ENCODE peak calls at places on chromosomes 13 and 19, in six cellular contexts. A is transverse colon; Z is CD4-positive, CD25-positive, alpha-beta regulatory T cell; X is DND-41; N is cardiac muscle cell; E is upper lobe of right lung. K is an unnamed sample. For H3K36me3, the result is how much of the 10 kb centered on the place peaks cover.

GRCh38 chr19:50776131-50776530 is 5.9 kb downstream of the GPR32 start:
- DNase-seq in A (no peak), Z (no peak), X (no peak), N (no peak), E (no peak), K (no peak)

GRCh38 chr19:52221831-52222375 is 32.1 kb downstream of the PPP2R1A start:
- DNase-seq in A (no peak), Z (no peak), X (no peak), N (no peak), E (no peak), K (no peak)

GRCh38 chr13:24338721-24339120 is 29.3 kb downstream of the C1QTNF9 start:
- DNase-seq in A (no peak), Z (no peak), X (no peak), N (no peak), E (no peak), K (no peak)

GRCh38 chr19:15282311-15282705 is 50.0 kb downstream of the BRD4 start:
- DNase-seq in A (no peak), Z (no peak), X (no peak), N (no peak), E (no peak), K (no peak)

GRCh38 chr13:54486421-54487166 is 1458.0 kb downstream of the OLFM4 start:
- DNase-seq in A (no peak), Z (no peak), X (no peak), N (no peak), E (no peak), K (no peak)

GRCh38 chr19:16208847-16209246 is 11.1 kb downstream of the AP1M1 start:
- DNase-seq in A (no peak), Z (no peak), X (no peak), N (no peak), E (peak), K (no peak)

GRCh38 chr13:60282708-60283107 is 114.3 kb upstream of the TDRD3 start:
- DNase-seq in A (no peak), Z (no peak), X (no peak), N (no peak), E (no peak), K (no peak)

GRCh38 chr13:46885018-46885417 is 11.8 kb downstream of the HTR2A start:
- DNase-seq in A (no peak), Z (no peak), X (no peak), N (no peak), E (no peak), K (no peak)

GRCh38 chr19:19399733-19400438 is 5.6 kb upstream of the GATAD2A start:
- DNase-seq in A (no peak), Z (no peak), X (no peak), N (no peak), E (no peak), K (no peak)

GRCh38 chr19:38842439-38843174 is 7.2 kb downstream of the HNRNPL start:
- DNase-seq in A (peak), Z (peak), X (no peak), N (no peak), E (no peak), K (no peak)

GRCh38 chr19:41877916-41878905 is 1.1 kb downstream of the CD79A start:
- DNase-seq in A (peak), Z (no peak), X (no peak), N (no peak), E (no peak), K (no peak)

GRCh38 chr19:29880498-29881081 is 61.4 kb upstream of the URI1 start:
- DNase-seq in A (no peak), Z (no peak), X (no peak), N (no peak), E (no peak), K (no peak)

GRCh38 chr19:56423276-56423984 is 19.3 kb downstream of the ZNF583 start:
- DNase-seq in A (no peak), Z (no peak), X (no peak), N (no peak), E (no peak), K (no peak)

GRCh38 chr19:3365447-3366103 is 808 bp upstream of the NFIC start:
- DNase-seq in A (peak), Z (no peak), X (no peak), N (no peak), E (peak), K (no peak)

GRCh38 chr19:398719-399118 is 10.2 kb downstream of the C2CD4C start:
- DNase-seq in A (no peak), Z (no peak), X (no peak), N (no peak), E (peak), K (no peak)

GRCh38 chr13:44063467-44063866 is 183.8 kb downstream of the LACC1 start:
- DNase-seq in A (no peak), Z (no peak), X (no peak), N (no peak), E (no peak), K (no peak)

GRCh38 chr19:55437410-55437809 is 5.7 kb downstream of the SHISA7 start:
- DNase-seq in A (no peak), Z (no peak), X (peak), N (peak), E (peak), K (peak)

GRCh38 chr13:106446011-106446410 is 89.5 kb downstream of the EFNB2 start:
- DNase-seq in A (no peak), Z (no peak), X (no peak), N (no peak), E (no peak), K (no peak)

GRCh38 chr13:94548382-94549240 is 47.3 kb downstream of the TGDS start:
- DNase-seq in A (peak), Z (no peak), X (peak), N (peak), E (peak), K (no peak)

GRCh38 chr13:77637583-77637982 is 59.9 kb upstream of the SLAIN1 start:
- DNase-seq in A (no peak), Z (no peak), X (no peak), N (no peak), E (no peak), K (no peak)

GRCh38 chr13:50892162-50892944 is 17.2 kb upstream of the RNASEH2B start:
- DNase-seq in A (peak), Z (peak), X (peak), N (no peak), E (no peak), K (no peak)

GRCh38 chr13:27018882-27019281 is 152.7 kb downstream of the USP12 start:
- DNase-seq in A (peak), Z (no peak), X (no peak), N (peak), E (no peak), K (no peak)

GRCh38 chr19:44644391-44645016 is 794 bp downstream of the PVR start:
- DNase-seq in A (peak), Z (no peak), X (no peak), N (peak), E (peak), K (peak)

GRCh38 chr13:76822691-76823267 is 63.4 kb downstream of the KCTD12 start:
- DNase-seq in A (no peak), Z (peak), X (no peak), N (no peak), E (no peak), K (no peak)

GRCh38 chr13:44196186-44196751 is 177.4 kb upstream of the SERP2 start:
- DNase-seq in A (no peak), Z (no peak), X (peak), N (no peak), E (no peak), K (no peak)

GRCh38 chr19:38072776-38073411 is 151.1 kb downstream of the DPF1 start:
- DNase-seq in A (no peak), Z (no peak), X (no peak), N (no peak), E (no peak), K (no peak)

GRCh38 chr13:19782049-19782726 is 557 bp downstream of the PSPC1 start:
- DNase-seq in A (peak), Z (peak), X (peak), N (peak), E (peak), K (peak)

GRCh38 chr19:45023048-45023447 is 15.8 kb upstream of the CLASRP start:
- DNase-seq in A (no peak), Z (no peak), X (no peak), N (no peak), E (no peak), K (no peak)

GRCh38 chr19:16778796-16779411 is 50.3 kb upstream of the SIN3B start:
- DNase-seq in A (peak), Z (peak), X (peak), N (peak), E (peak), K (peak)

GRCh38 chr13:113538689-113539058 is 45.9 kb upstream of the TFDP1 start:
- DNase-seq in A (no peak), Z (no peak), X (no peak), N (no peak), E (peak), K (no peak)

GRCh38 chr19:35395762-35396199 is 24.9 kb downstream of the GPR42 start:
- DNase-seq in A (peak), Z (no peak), X (no peak), N (peak), E (no peak), K (no peak)

GRCh38 chr13:51523082-51523518 is 61.2 kb upstream of the WDFY2 start:
- DNase-seq in A (peak), Z (no peak), X (peak), N (no peak), E (no peak), K (no peak)

GRCh38 chr19:4229179-4229931 is at the start of gene EBI3:
- DNase-seq in A (peak), Z (no peak), X (no peak), N (peak), E (no peak), K (peak)

GRCh38 chr13:75704942-75705320 is 68.8 kb downstream of the LMO7 start:
- DNase-seq in A (peak), Z (no peak), X (no peak), N (no peak), E (peak), K (no peak)

GRCh38 chr19:14400913-14401312 is 18.2 kb downstream of the DDX39A start:
- DNase-seq in A (no peak), Z (no peak), X (no peak), N (no peak), E (no peak), K (no peak)

GRCh38 chr19:16607819-16608218 is 20.2 kb downstream of the MED26 start:
- DNase-seq in A (no peak), Z (no peak), X (no peak), N (no peak), E (no peak), K (no peak)

GRCh38 chr19:41705393-41706174 is 2.8 kb upstream of the CEACAM5 start:
- DNase-seq in A (peak), Z (peak), X (peak), N (no peak), E (peak), K (peak)

GRCh38 chr13:37488682-37489081 is 109.9 kb downstream of the POSTN start:
- DNase-seq in A (no peak), Z (no peak), X (no peak), N (no peak), E (no peak), K (no peak)

GRCh38 chr13:110108348-110109139 is 198.4 kb downstream of the COL4A1 start:
- DNase-seq in A (peak), Z (no peak), X (peak), N (peak), E (peak), K (no peak)

GRCh38 chr19:33604651-33605050 is 17.1 kb upstream of the CHST8 start:
- DNase-seq in A (no peak), Z (no peak), X (no peak), N (no peak), E (no peak), K (no peak)

GRCh38 chr19:33603377-33603776 is 18.4 kb upstream of the CHST8 start:
- DNase-seq in A (no peak), Z (no peak), X (no peak), N (no peak), E (no peak), K (no peak)

GRCh38 chr19:33609353-33609752 is 12.4 kb upstream of the CHST8 start:
- DNase-seq in A (no peak), Z (no peak), X (no peak), N (no peak), E (no peak), K (no peak)

GRCh38 chr19:33610588-33610987 is 11.2 kb upstream of the CHST8 start:
- DNase-seq in A (no peak), Z (no peak), X (no peak), N (no peak), E (no peak), K (no peak)

GRCh38 chr19:33606556-33606955 is 15.2 kb upstream of the CHST8 start:
- DNase-seq in A (no peak), Z (no peak), X (no peak), N (no peak), E (no peak), K (no peak)
- H3K36me3 ChIP-seq in A (under half), Z (under half), X (under half), N (under half), E (under half), K (under half)

GRCh38 chr19:58300620-58301019 is 4.6 kb upstream of the ERVK3-1 start:
- DNase-seq in A (no peak), Z (no peak), X (no peak), N (no peak), E (no peak), K (no peak)

GRCh38 chr19:58291943-58292342 is 13.2 kb downstream of the ZNF8 start:
- DNase-seq in A (no peak), Z (no peak), X (no peak), N (no peak), E (no peak), K (no peak)

GRCh38 chr19:58296086-58296485 is 9.1 kb upstream of the ERVK3-1 start:
- DNase-seq in A (no peak), Z (no peak), X (no peak), N (no peak), E (no peak), K (no peak)

DNA sequence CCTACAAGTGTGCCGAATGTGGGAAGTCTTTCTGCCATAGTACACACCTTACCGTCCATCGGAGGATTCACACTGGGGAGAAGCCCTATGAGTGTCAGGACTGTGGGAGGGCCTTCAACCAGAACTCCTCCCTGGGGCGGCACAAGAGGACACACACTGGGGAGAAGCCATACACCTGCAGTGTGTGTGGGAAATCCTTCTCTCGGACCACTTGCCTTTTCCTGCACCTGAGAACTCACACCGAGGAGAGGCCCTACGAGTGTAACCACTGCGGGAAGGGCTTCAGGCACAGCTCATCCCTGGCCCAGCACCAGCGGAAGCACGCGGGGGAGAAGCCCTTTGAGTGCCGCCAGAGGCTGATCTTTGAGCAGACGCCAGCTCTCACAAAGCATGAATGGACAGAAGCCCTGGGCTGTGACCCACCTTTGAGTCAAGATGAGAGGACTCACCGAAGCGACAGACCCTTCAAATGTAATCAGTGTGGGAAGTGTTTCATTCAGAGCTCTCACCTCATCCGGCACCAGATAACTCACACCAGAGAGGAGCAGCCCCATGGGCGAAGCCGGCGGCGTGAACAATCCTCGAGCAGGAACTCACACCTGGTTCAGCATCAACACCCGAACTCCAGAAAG is 10.3 kb upstream of the ERVK3-1 start:
- DNase-seq in A (no peak), Z (no peak), X (no peak), N (no peak), E (no peak), K (no peak)
- H3K36me3 ChIP-seq in A (half or more), Z (under half), X (half or more), N (half or more), E (under half), K (half or more)

GRCh38 chr19:47493378-47494210 is 9.6 kb upstream of the KPTN start:
- DNase-seq in A (no peak), Z (no peak), X (no peak), N (no peak), E (peak), K (no peak)

GRCh38 chr19:47494211-47494547 is 10.2 kb upstream of the KPTN start:
- DNase-seq in A (no peak), Z (no peak), X (no peak), N (no peak), E (peak), K (no peak)

GRCh38 chr19:47491358-47492136 is 7.5 kb upstream of the KPTN start:
- DNase-seq in A (no peak), Z (no peak), X (no peak), N (no peak), E (no peak), K (no peak)

GRCh38 chr19:47492137-47492533 is 8.1 kb upstream of the KPTN start:
- DNase-seq in A (no peak), Z (no peak), X (no peak), N (no peak), E (peak), K (no peak)

GRCh38 chr19:47492571-47493377 is 8.8 kb upstream of the KPTN start:
- DNase-seq in A (no peak), Z (no peak), X (no peak), N (no peak), E (no peak), K (no peak)
- H3K36me3 ChIP-seq in A (under half), Z (under half), X (half or more), N (under half), E (half or more), K (half or more)

DNA sequence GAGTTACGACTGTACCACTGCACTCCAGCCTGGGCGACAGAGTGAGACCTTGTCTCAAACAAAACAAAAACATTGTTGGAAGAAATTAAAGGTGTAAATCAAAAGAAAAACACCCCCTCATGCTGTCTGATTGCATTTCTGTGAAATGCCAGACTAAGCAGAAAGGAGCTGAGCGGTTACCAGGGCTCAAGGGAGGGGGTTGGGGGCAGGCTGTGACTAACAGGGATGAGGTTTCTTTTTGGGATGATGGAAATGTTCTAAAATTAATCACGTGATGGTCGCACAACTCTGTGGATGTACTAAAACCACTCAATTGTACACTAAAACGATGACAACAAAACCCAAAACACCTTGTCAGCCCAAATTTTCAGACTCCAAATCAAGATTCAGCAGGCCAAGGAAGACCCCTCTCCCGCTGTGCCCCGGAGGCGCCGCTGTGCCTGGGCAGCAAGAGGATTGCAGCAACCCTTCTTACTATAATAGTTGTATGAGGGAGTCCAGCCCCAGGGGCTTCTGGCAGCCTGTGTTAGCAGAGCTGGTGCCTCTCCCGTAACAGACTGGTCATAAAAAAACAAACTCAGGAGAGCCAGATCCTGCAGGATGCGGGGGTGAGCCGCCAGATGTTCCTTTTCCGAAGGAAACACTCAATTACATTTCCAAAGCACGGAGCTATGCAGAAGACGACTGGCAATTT is 20.9 kb downstream of the CAPS start:
- DNase-seq in A (no peak), Z (no peak), X (no peak), N (no peak), E (no peak), K (no peak)
- H3K36me3 ChIP-seq in A (under half), Z (half or more), X (half or more), N (under half), E (under half), K (half or more)

GRCh38 chr19:40232479-40232878 is 6.0 kb upstream of the CCNP start:
- DNase-seq in A (no peak), Z (no peak), X (no peak), N (no peak), E (no peak), K (peak)
- H3K36me3 ChIP-seq in A (under half), Z (under half), X (under half), N (under half), E (under half), K (under half)

GRCh38 chr13:101695870-101696516 is 243.5 kb downstream of the ITGBL1 start:
- DNase-seq in A (no peak), Z (no peak), X (no peak), N (no peak), E (no peak), K (no peak)
- H3K36me3 ChIP-seq in A (under half), Z (under half), X (under half), N (under half), E (under half), K (under half)

DNA sequence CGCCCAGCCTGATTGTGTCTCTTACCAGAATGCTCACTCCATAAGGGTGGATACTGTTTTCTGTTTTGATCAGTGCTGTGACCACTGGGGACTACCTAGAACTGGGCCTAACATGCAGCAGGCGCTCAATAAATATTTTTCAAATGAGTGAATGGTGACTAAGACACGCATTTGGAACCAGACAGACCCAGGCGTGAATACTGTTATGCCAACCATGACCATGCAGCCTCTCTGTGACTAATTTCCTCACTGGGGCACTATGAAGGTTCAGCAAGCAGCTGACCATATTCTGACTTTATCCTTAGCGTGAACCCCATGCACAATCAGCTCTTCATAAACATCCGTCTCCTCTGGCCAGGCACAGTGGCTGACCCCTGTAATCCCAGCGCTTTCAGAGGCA is 13.0 kb upstream of the SPC24 start:
- DNase-seq in A (no peak), Z (no peak), X (no peak), N (no peak), E (no peak), K (no peak)
- H3K36me3 ChIP-seq in A (under half), Z (under half), X (under half), N (under half), E (half or more), K (under half)

GRCh38 chr19:8481616-8482015 is 20.8 kb downstream of the PRAM1 start:
- DNase-seq in A (no peak), Z (no peak), X (no peak), N (no peak), E (no peak), K (no peak)

GRCh38 chr19:8483165-8483564 is 19.3 kb downstream of the PRAM1 start:
- DNase-seq in A (no peak), Z (no peak), X (no peak), N (no peak), E (no peak), K (no peak)

GRCh38 chr19:8482696-8483095 is 19.7 kb downstream of the PRAM1 start:
- DNase-seq in A (no peak), Z (no peak), X (no peak), N (no peak), E (no peak), K (no peak)

GRCh38 chr19:8478605-8479004 is 23.8 kb downstream of the PRAM1 start:
- DNase-seq in A (no peak), Z (no peak), X (no peak), N (no peak), E (no peak), K (no peak)

GRCh38 chr19:8481191-8481590 is 21.2 kb downstream of the PRAM1 start:
- DNase-seq in A (no peak), Z (no peak), X (no peak), N (no peak), E (no peak), K (no peak)
- H3K36me3 ChIP-seq in A (under half), Z (half or more), X (half or more), N (under half), E (half or more), K (half or more)